ENCODE peak calls at places on chromosome 6, in eight cellular contexts. G is activated CD8-positive, alpha-beta T cell treated with anti-CD3 and anti-CD28 coated beads for 36 hours; J is psoas muscle; P is SK-N-SH; V is brain microvascular endothelial cell; T is CD4-positive, alpha-beta T cell; M is lung; U is OCI-M1. H is an unnamed sample.

GRCh38 chr6:36444470-36444869 is 1.7 kb downstream of the KCTD20 start:
- DNase-seq in G (no peak), J (no peak), P (no peak), V (peak; percentile 74), T (no peak), M (no peak), U (no peak), H (no peak)

GRCh38 chr6:130307752-130308361 is 58.0 kb upstream of the TMEM200A start:
- DNase-seq in G (no peak), J (no peak), P (no peak), V (peak; percentile 50), T (no peak), M (no peak), U (no peak), H (no peak)

GRCh38 chr6:33771342-33772113 is 17.4 kb downstream of the LEMD2 start:
- DNase-seq in G (peak; percentile 70), J (peak; percentile 87), P (peak; percentile 92), V (peak; percentile 94), T (peak; percentile 53), M (peak; percentile 63), U (peak; percentile 75), H (peak; percentile 77)

GRCh38 chr6:43980004-43980795 is 147.1 kb downstream of the MRPL14 start:
- DNase-seq in G (no peak), J (no peak), P (no peak), V (no peak), T (no peak), M (no peak), U (no peak), H (no peak)

GRCh38 chr6:145551164-145551563 is 184.2 kb downstream of the EPM2A start:
- DNase-seq in G (no peak), J (no peak), P (no peak), V (no peak), T (no peak), M (no peak), U (no peak), H (no peak)

GRCh38 chr6:129697788-129698187 is 12.2 kb downstream of the ARHGAP18 start:
- DNase-seq in G (no peak), J (no peak), P (no peak), V (no peak), T (no peak), M (no peak), U (no peak), H (no peak)

GRCh38 chr6:123940551-123940950 is 136.9 kb downstream of the NKAIN2 start:
- DNase-seq in G (no peak), J (no peak), P (no peak), V (no peak), T (no peak), M (no peak), U (no peak), H (no peak)

GRCh38 chr6:32196682-32197616 is 4.5 kb upstream of the GPSM3 start:
- DNase-seq in G (no peak), J (peak; percentile 75), P (peak; percentile 70), V (no peak), T (no peak), M (no peak), U (no peak), H (no peak)

GRCh38 chr6:53630533-53631269 is 34.9 kb downstream of the KLHL31 start:
- DNase-seq in G (no peak), J (no peak), P (no peak), V (no peak), T (no peak), M (no peak), U (no peak), H (no peak)

GRCh38 chr6:158143700-158144099 is 24.4 kb downstream of the SERAC1 start:
- DNase-seq in G (no peak), J (no peak), P (no peak), V (no peak), T (no peak), M (no peak), U (peak; percentile 54), H (no peak)

GRCh38 chr6:136685540-136686108 is 106.7 kb downstream of the MAP3K5 start:
- DNase-seq in G (no peak), J (no peak), P (no peak), V (no peak), T (no peak), M (no peak), U (no peak), H (no peak)

GRCh38 chr6:116126032-116126431 is at the start of gene COL10A1:
- DNase-seq in G (no peak), J (no peak), P (no peak), V (no peak), T (no peak), M (no peak), U (no peak), H (no peak)

GRCh38 chr6:126176266-126176665 is 163.6 kb upstream of the CENPW start:
- DNase-seq in G (no peak), J (no peak), P (peak; percentile 8), V (peak; percentile 35), T (no peak), M (no peak), U (peak; percentile 91), H (no peak)

GRCh38 chr6:13672904-13673303 is 38.7 kb downstream of the RANBP9 start:
- DNase-seq in G (no peak), J (no peak), P (no peak), V (no peak), T (no peak), M (no peak), U (no peak), H (no peak)

GRCh38 chr6:106422551-106422950 is 62.0 kb downstream of the CRYBG1 start:
- DNase-seq in G (no peak), J (no peak), P (no peak), V (no peak), T (no peak), M (no peak), U (no peak), H (no peak)

GRCh38 chr6:56713285-56713684 is 70.6 kb upstream of the DST start:
- DNase-seq in G (no peak), J (peak; percentile 54), P (no peak), V (peak; percentile 86), T (no peak), M (peak; percentile 67), U (no peak), H (peak; percentile 50)

GRCh38 chr6:114430534-114431124 is 87.8 kb upstream of the HS3ST5 start:
- DNase-seq in G (no peak), J (no peak), P (no peak), V (no peak), T (no peak), M (no peak), U (peak; percentile 28), H (no peak)

GRCh38 chr6:52381249-52381648 is 19.3 kb downstream of the PAQR8 start:
- DNase-seq in G (peak; percentile 24), J (no peak), P (no peak), V (no peak), T (no peak), M (no peak), U (no peak), H (no peak)

H was measured in stomach.